ENCODE peak calls at places on chromosomes 7 and 10, in six cellular contexts. One of them, this sample, is unnamed.

GRCh38 chr7:22452142-22452763 is 47.7 kb downstream of the STEAP1B start:
- DNase-seq in right lobe of liver: peak
- DNase-seq in psoas muscle: peak
- DNase-seq in CD8-positive, alpha-beta memory T cell: no peak
- DNase-seq in SJCRH30: peak
- DNase-seq in endodermal cell: peak
- DNase-seq in this sample: peak

GRCh38 chr7:124718032-124718766 is 47.4 kb downstream of the GPR37 start:
- DNase-seq in CD8-positive, alpha-beta memory T cell: no peak
- DNase-seq in endodermal cell: no peak
- DNase-seq in SJCRH30: no peak
- DNase-seq in right lobe of liver: no peak
- DNase-seq in psoas muscle: no peak
- DNase-seq in this sample: no peak

GRCh38 chr10:5317547-5318107 is 47.1 kb upstream of the UCN3 start:
- DNase-seq in CD8-positive, alpha-beta memory T cell: peak
- DNase-seq in right lobe of liver: no peak
- DNase-seq in endodermal cell: no peak
- DNase-seq in psoas muscle: peak
- DNase-seq in SJCRH30: peak
- DNase-seq in this sample: no peak

GRCh38 chr10:59557052-59557451 is 152.6 kb downstream of the SLC16A9 start:
- DNase-seq in endodermal cell: peak
- DNase-seq in CD8-positive, alpha-beta memory T cell: no peak
- DNase-seq in right lobe of liver: no peak
- DNase-seq in psoas muscle: no peak
- DNase-seq in SJCRH30: no peak
- DNase-seq in this sample: no peak

GRCh38 chr7:68258569-68258968 is 1261.9 kb downstream of the TYW1 start:
- DNase-seq in endodermal cell: no peak
- DNase-seq in SJCRH30: no peak
- DNase-seq in right lobe of liver: no peak
- DNase-seq in CD8-positive, alpha-beta memory T cell: no peak
- DNase-seq in psoas muscle: no peak
- DNase-seq in this sample: no peak

GRCh38 chr10:71217266-71218045 is 5.1 kb downstream of the UNC5B start:
- DNase-seq in SJCRH30: no peak
- DNase-seq in CD8-positive, alpha-beta memory T cell: no peak
- DNase-seq in right lobe of liver: no peak
- DNase-seq in endodermal cell: peak
- DNase-seq in psoas muscle: no peak
- DNase-seq in this sample: no peak

GRCh38 chr7:11492307-11492706 is 339.7 kb downstream of the THSD7A start:
- DNase-seq in right lobe of liver: no peak
- DNase-seq in CD8-positive, alpha-beta memory T cell: no peak
- DNase-seq in SJCRH30: no peak
- DNase-seq in endodermal cell: no peak
- DNase-seq in psoas muscle: no peak
- DNase-seq in this sample: no peak

GRCh38 chr7:77434570-77434969 is 18.4 kb upstream of the GSAP start:
- DNase-seq in psoas muscle: no peak
- DNase-seq in endodermal cell: no peak
- DNase-seq in right lobe of liver: no peak
- DNase-seq in SJCRH30: no peak
- DNase-seq in CD8-positive, alpha-beta memory T cell: no peak
- DNase-seq in this sample: no peak

GRCh38 chr7:81736088-81736487 is 33.8 kb downstream of the HGF start:
- DNase-seq in endodermal cell: no peak
- DNase-seq in SJCRH30: no peak
- DNase-seq in psoas muscle: no peak
- DNase-seq in CD8-positive, alpha-beta memory T cell: no peak
- DNase-seq in right lobe of liver: no peak
- DNase-seq in this sample: no peak

GRCh38 chr10:35103887-35104286 is 13.7 kb upstream of the CUL2 start:
- DNase-seq in endodermal cell: no peak
- DNase-seq in psoas muscle: no peak
- DNase-seq in right lobe of liver: no peak
- DNase-seq in CD8-positive, alpha-beta memory T cell: no peak
- DNase-seq in SJCRH30: no peak
- DNase-seq in this sample: no peak

GRCh38 chr7:43577485-43577951 is 5.4 kb upstream of the STK17A start:
- DNase-seq in endodermal cell: peak
- DNase-seq in SJCRH30: peak
- DNase-seq in right lobe of liver: no peak
- DNase-seq in psoas muscle: no peak
- DNase-seq in CD8-positive, alpha-beta memory T cell: no peak
- DNase-seq in this sample: no peak

GRCh38 chr10:129161184-129161583 is 305.9 kb upstream of the MGMT start:
- DNase-seq in SJCRH30: peak
- DNase-seq in right lobe of liver: no peak
- DNase-seq in psoas muscle: no peak
- DNase-seq in endodermal cell: peak
- DNase-seq in CD8-positive, alpha-beta memory T cell: no peak
- DNase-seq in this sample: no peak

GRCh38 chr7:38796636-38797501 is 112.1 kb downstream of the VPS41 start:
- DNase-seq in right lobe of liver: no peak
- DNase-seq in SJCRH30: peak
- DNase-seq in endodermal cell: peak
- DNase-seq in CD8-positive, alpha-beta memory T cell: peak
- DNase-seq in psoas muscle: no peak
- DNase-seq in this sample: no peak

GRCh38 chr10:77398558-77398957 is 239.1 kb downstream of the KCNMA1 start:
- DNase-seq in CD8-positive, alpha-beta memory T cell: no peak
- DNase-seq in psoas muscle: no peak
- DNase-seq in endodermal cell: no peak
- DNase-seq in right lobe of liver: no peak
- DNase-seq in SJCRH30: no peak
- DNase-seq in this sample: no peak

GRCh38 chr10:77400041-77400440 is 237.6 kb downstream of the KCNMA1 start:
- DNase-seq in SJCRH30: no peak
- DNase-seq in endodermal cell: no peak
- DNase-seq in psoas muscle: no peak
- DNase-seq in CD8-positive, alpha-beta memory T cell: no peak
- DNase-seq in right lobe of liver: no peak
- DNase-seq in this sample: no peak

GRCh38 chr10:77401681-77402080 is 235.9 kb downstream of the KCNMA1 start:
- DNase-seq in CD8-positive, alpha-beta memory T cell: no peak
- DNase-seq in right lobe of liver: no peak
- DNase-seq in SJCRH30: no peak
- DNase-seq in endodermal cell: no peak
- DNase-seq in psoas muscle: no peak
- DNase-seq in this sample: no peak

GRCh38 chr10:77397103-77397502 is 240.5 kb downstream of the KCNMA1 start:
- DNase-seq in psoas muscle: no peak
- DNase-seq in right lobe of liver: no peak
- DNase-seq in CD8-positive, alpha-beta memory T cell: no peak
- DNase-seq in endodermal cell: no peak
- DNase-seq in SJCRH30: no peak
- DNase-seq in this sample: no peak

GRCh38 chr10:77398986-77399755 is 238.4 kb downstream of the KCNMA1 start:
- DNase-seq in psoas muscle: no peak
- DNase-seq in SJCRH30: peak
- DNase-seq in CD8-positive, alpha-beta memory T cell: no peak
- DNase-seq in right lobe of liver: no peak
- DNase-seq in endodermal cell: no peak
- DNase-seq in this sample: no peak
- H3K4me3 ChIP-seq in psoas muscle: no peak
- H3K4me3 ChIP-seq in SJCRH30: no peak
- H3K4me3 ChIP-seq in CD8-positive, alpha-beta memory T cell: no peak
- H3K4me3 ChIP-seq in right lobe of liver: no peak
- H3K4me3 ChIP-seq in endodermal cell: no peak
- H3K4me3 ChIP-seq in this sample: no peak

GRCh38 chr7:87038993-87039716 is 20.3 kb downstream of the ELAPOR2 start:
- DNase-seq in SJCRH30: no peak
- DNase-seq in CD8-positive, alpha-beta memory T cell: no peak
- DNase-seq in right lobe of liver: no peak
- DNase-seq in endodermal cell: no peak
- DNase-seq in psoas muscle: no peak
- DNase-seq in this sample: no peak
- H3K4me3 ChIP-seq in SJCRH30: no peak
- H3K4me3 ChIP-seq in CD8-positive, alpha-beta memory T cell: no peak
- H3K4me3 ChIP-seq in right lobe of liver: peak
- H3K4me3 ChIP-seq in endodermal cell: peak
- H3K4me3 ChIP-seq in psoas muscle: peak
- H3K4me3 ChIP-seq in this sample: no peak

GRCh38 chr10:84765656-84766055 is 437.3 kb downstream of the CCSER2 start:
- DNase-seq in psoas muscle: no peak
- DNase-seq in SJCRH30: no peak
- DNase-seq in endodermal cell: no peak
- DNase-seq in right lobe of liver: no peak
- DNase-seq in CD8-positive, alpha-beta memory T cell: no peak
- DNase-seq in this sample: no peak

GRCh38 chr10:84768132-84768531 is 439.7 kb downstream of the CCSER2 start:
- DNase-seq in endodermal cell: no peak
- DNase-seq in right lobe of liver: no peak
- DNase-seq in SJCRH30: no peak
- DNase-seq in psoas muscle: no peak
- DNase-seq in CD8-positive, alpha-beta memory T cell: no peak
- DNase-seq in this sample: no peak

GRCh38 chr10:84766923-84767322 is 438.5 kb downstream of the CCSER2 start:
- DNase-seq in SJCRH30: no peak
- DNase-seq in right lobe of liver: no peak
- DNase-seq in CD8-positive, alpha-beta memory T cell: no peak
- DNase-seq in psoas muscle: no peak
- DNase-seq in endodermal cell: no peak
- DNase-seq in this sample: no peak

GRCh38 chr10:84762754-84763394 is 434.5 kb downstream of the CCSER2 start:
- DNase-seq in SJCRH30: peak
- DNase-seq in endodermal cell: peak
- DNase-seq in right lobe of liver: no peak
- DNase-seq in CD8-positive, alpha-beta memory T cell: no peak
- DNase-seq in psoas muscle: no peak
- DNase-seq in this sample: no peak

GRCh38 chr10:84763965-84764364 is 435.6 kb downstream of the CCSER2 start:
- DNase-seq in SJCRH30: peak
- DNase-seq in CD8-positive, alpha-beta memory T cell: no peak
- DNase-seq in right lobe of liver: no peak
- DNase-seq in psoas muscle: no peak
- DNase-seq in endodermal cell: no peak
- DNase-seq in this sample: no peak
- H3K4me3 ChIP-seq in SJCRH30: no peak
- H3K4me3 ChIP-seq in CD8-positive, alpha-beta memory T cell: no peak
- H3K4me3 ChIP-seq in right lobe of liver: no peak
- H3K4me3 ChIP-seq in psoas muscle: no peak
- H3K4me3 ChIP-seq in endodermal cell: no peak
- H3K4me3 ChIP-seq in this sample: no peak

GRCh38 chr7:140229591-140230516 is 53.1 kb upstream of the KDM7A start:
- DNase-seq in right lobe of liver: peak
- DNase-seq in endodermal cell: peak
- DNase-seq in psoas muscle: no peak
- DNase-seq in CD8-positive, alpha-beta memory T cell: peak
- DNase-seq in SJCRH30: no peak
- DNase-seq in this sample: no peak

GRCh38 chr7:140230517-140230861 is 53.7 kb upstream of the KDM7A start:
- DNase-seq in psoas muscle: peak
- DNase-seq in SJCRH30: no peak
- DNase-seq in right lobe of liver: peak
- DNase-seq in CD8-positive, alpha-beta memory T cell: peak
- DNase-seq in endodermal cell: peak
- DNase-seq in this sample: peak

GRCh38 chr7:140232959-140233649 is 56.3 kb upstream of the KDM7A start:
- DNase-seq in CD8-positive, alpha-beta memory T cell: no peak
- DNase-seq in endodermal cell: no peak
- DNase-seq in SJCRH30: no peak
- DNase-seq in right lobe of liver: no peak
- DNase-seq in psoas muscle: no peak
- DNase-seq in this sample: no peak

GRCh38 chr7:140231779-140232491 is 55.2 kb upstream of the KDM7A start:
- DNase-seq in right lobe of liver: no peak
- DNase-seq in psoas muscle: no peak
- DNase-seq in endodermal cell: peak
- DNase-seq in CD8-positive, alpha-beta memory T cell: peak
- DNase-seq in SJCRH30: no peak
- DNase-seq in this sample: peak

DNA sequence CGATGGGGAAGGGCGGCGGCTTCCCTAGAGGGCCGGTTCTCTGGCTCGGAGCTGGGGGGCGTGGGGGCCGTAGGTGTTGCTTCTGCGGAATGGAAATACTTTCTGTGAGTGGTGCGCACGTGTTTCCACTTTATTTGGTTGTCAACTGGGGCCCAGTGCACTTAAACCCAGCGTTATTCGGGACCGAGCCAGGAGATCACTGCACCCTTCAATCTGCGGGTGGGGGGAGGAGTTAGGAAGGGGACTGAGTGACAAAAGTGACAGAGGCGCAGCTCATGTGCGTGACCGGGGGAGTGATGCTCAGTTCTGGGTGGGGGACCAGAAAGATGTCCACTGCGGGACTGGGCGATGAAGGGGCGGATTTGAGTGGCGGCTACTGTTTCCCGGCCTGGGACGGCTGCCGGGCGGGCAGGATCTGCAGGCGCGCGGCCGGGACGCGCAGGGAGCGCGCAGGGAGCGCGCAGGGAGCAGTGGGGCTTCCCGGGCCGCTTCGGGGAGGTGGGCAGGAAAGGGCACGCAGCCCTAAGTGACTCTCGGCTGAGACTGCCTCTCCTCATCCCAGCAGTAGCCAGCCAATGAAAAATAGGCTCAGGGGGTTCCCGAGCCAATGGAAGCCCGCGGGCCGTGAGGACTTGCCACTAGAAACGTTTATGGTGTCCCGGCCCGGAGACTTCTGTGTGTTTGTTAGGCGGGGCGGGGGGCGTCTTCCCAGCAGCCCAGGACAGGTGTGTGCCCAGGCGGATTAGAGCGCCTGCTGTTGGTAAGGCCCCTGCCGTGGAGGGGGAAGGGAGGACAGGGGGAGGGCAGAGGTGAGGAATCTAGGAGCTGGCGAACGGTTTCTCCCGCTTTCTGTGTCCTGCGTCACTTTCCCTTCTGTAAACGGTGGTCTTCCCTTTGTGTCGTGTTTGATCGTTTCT is 54.3 kb upstream of the KDM7A start:
- DNase-seq in psoas muscle: peak
- DNase-seq in CD8-positive, alpha-beta memory T cell: peak
- DNase-seq in SJCRH30: peak
- DNase-seq in right lobe of liver: peak
- DNase-seq in endodermal cell: peak
- DNase-seq in this sample: peak
- H3K4me3 ChIP-seq in psoas muscle: peak
- H3K4me3 ChIP-seq in CD8-positive, alpha-beta memory T cell: peak
- H3K4me3 ChIP-seq in SJCRH30: peak
- H3K4me3 ChIP-seq in right lobe of liver: peak
- H3K4me3 ChIP-seq in endodermal cell: peak
- H3K4me3 ChIP-seq in this sample: peak